ENCODE peak calls at places on chromosomes 1 and 21, in eight cellular contexts. D is endothelial cell, A is foreskin fibroblast, T is psoas muscle, Y is hepatocyte, Z is lower lobe of right lung, Q is endothelial cell of umbilical vein, I is GM20000. O is an unnamed sample.

GRCh38 chr1:77540501-77541161 is 141.8 kb downstream of the ZZZ3 start:
- DNase-seq in D (no peak), A (peak; percentile 57), T (no peak), Y (no peak), Z (no peak), Q (no peak), I (peak; percentile 33), O (peak; percentile 83)

GRCh38 chr21:43208561-43209332 is 39.9 kb downstream of the CRYAA start:
- DNase-seq in D (no peak), A (no peak), T (no peak), Y (no peak), Z (no peak), Q (no peak), I (no peak), O (no peak)

GRCh38 chr1:15669864-15670263 is 14.3 kb upstream of the PLEKHM2 start:
- DNase-seq in D (no peak), A (no peak), T (no peak), Y (no peak), Z (no peak), Q (no peak), I (no peak), O (no peak)

GRCh38 chr1:29801003-29801402 is 564.7 kb downstream of the PTPRU start:
- DNase-seq in D (no peak), A (no peak), T (no peak), Y (no peak), Z (no peak), Q (no peak), I (no peak), O (no peak)

GRCh38 chr1:2948001-2948750 is 73.1 kb upstream of the ACTRT2 start:
- DNase-seq in D (no peak), A (no peak), T (no peak), Y (no peak), Z (peak; percentile 35), Q (no peak), I (no peak), O (no peak)

GRCh38 chr1:167752219-167752985 is 30.6 kb downstream of the MPZL1 start:
- DNase-seq in D (no peak), A (peak; percentile 71), T (no peak), Y (no peak), Z (no peak), Q (no peak), I (no peak), O (no peak)

GRCh38 chr1:6592865-6593593 is 9.6 kb downstream of the KLHL21 start:
- DNase-seq in D (no peak), A (no peak), T (no peak), Y (no peak), Z (no peak), Q (no peak), I (no peak), O (no peak)

GRCh38 chr1:153345187-153346066 is 3.2 kb downstream of the PGLYRP4 start:
- DNase-seq in D (no peak), A (no peak), T (no peak), Y (no peak), Z (no peak), Q (no peak), I (peak; percentile 29), O (no peak)

GRCh38 chr1:201874672-201875071 is 14.0 kb upstream of the SHISA4 start:
- DNase-seq in D (no peak), A (no peak), T (no peak), Y (no peak), Z (no peak), Q (no peak), I (no peak), O (no peak)

GRCh38 chr1:202023033-202023433 is 12.6 kb downstream of the ELF3 start:
- DNase-seq in D (no peak), A (no peak), T (no peak), Y (peak; percentile 93), Z (peak; percentile 79), Q (no peak), I (no peak), O (no peak)

GRCh38 chr21:44424608-44425306 is 30.6 kb upstream of the LRRC3 start:
- DNase-seq in D (no peak), A (no peak), T (no peak), Y (no peak), Z (no peak), Q (no peak), I (no peak), O (no peak)

GRCh38 chr1:181623850-181624249 is 140.5 kb downstream of the CACNA1E start:
- DNase-seq in D (no peak), A (no peak), T (no peak), Y (no peak), Z (no peak), Q (no peak), I (no peak), O (no peak)

DNA sequence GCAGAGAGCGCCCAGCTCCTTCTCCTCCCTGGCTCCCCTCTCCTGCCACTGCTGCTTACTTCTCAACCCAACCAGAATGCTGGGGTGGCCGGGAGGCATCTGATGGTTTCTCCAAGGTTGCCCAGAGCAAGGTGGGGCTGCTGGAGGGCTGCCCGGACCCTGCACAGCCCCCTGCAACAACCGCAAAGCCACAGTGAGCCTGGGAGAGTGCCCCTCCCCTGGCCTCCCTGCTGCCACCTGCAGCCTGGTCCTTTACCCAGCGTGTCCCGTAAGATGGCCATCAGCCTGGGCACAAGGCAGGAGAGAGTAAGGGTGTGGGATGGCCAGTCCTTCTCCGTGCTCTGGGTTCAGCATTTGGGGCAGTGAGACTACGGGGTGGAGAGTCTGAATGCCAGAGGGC is 17.0 kb downstream of the MX2 start:
- DNase-seq in D (no peak), A (no peak), T (no peak), Y (no peak), Z (no peak), Q (no peak), I (no peak), O (no peak)
- TF ChIP-seq CTCF in D (no peak), A (no peak), T (no peak), Y (no peak), Z (no peak), Q (no peak), I (no peak), O (peak; percentile 4)

GRCh38 chr1:67300561-67300960 is 7.1 kb upstream of the IL12RB2 start:
- DNase-seq in D (no peak), A (no peak), T (no peak), Y (no peak), Z (no peak), Q (no peak), I (no peak), O (no peak)

GRCh38 chr1:67304023-67304422 is 3.6 kb upstream of the IL12RB2 start:
- DNase-seq in D (no peak), A (no peak), T (no peak), Y (no peak), Z (no peak), Q (no peak), I (no peak), O (no peak)

GRCh38 chr1:67299296-67299695 is 8.4 kb upstream of the IL12RB2 start:
- DNase-seq in D (no peak), A (no peak), T (no peak), Y (no peak), Z (no peak), Q (no peak), I (no peak), O (no peak)

GRCh38 chr1:67294836-67295622 is 12.6 kb upstream of the IL12RB2 start:
- DNase-seq in D (no peak), A (no peak), T (no peak), Y (no peak), Z (no peak), Q (no peak), I (no peak), O (no peak)

GRCh38 chr1:67298762-67299161 is 8.9 kb upstream of the IL12RB2 start:
- DNase-seq in D (no peak), A (no peak), T (no peak), Y (no peak), Z (no peak), Q (no peak), I (no peak), O (no peak)
- TF ChIP-seq CTCF in D (no peak), A (no peak), T (no peak), Y (no peak), Z (no peak), Q (no peak), I (no peak), O (no peak)

GRCh38 chr1:38004284-38005101 is 821 bp downstream of the FHL3 start:
- DNase-seq in D (no peak), A (peak; percentile 50), T (peak; percentile 33), Y (no peak), Z (no peak), Q (peak; percentile 38), I (no peak), O (no peak)
- TF ChIP-seq CTCF in D (no peak), A (no peak), T (no peak), Y (no peak), Z (no peak), Q (no peak), I (no peak), O (no peak)

DNA sequence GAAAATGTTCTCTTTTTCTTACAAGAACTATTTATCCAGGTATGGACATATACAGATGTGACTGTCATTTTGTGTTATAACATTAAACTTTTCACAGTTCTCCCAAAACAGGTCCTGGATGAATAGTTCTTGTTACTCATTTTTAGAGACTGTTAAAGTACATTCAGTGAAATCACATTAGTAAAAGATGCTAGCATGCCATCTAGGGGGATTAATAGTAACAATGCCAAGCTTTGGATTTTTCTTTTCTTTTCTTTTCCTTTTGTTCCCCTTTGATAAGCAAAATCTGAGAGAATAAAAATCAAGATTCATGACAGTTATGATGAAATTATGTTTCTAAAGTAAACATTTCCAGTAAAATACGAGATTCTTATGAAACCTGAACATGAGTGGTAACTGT is 77.6 kb downstream of the TPR start:
- DNase-seq in D (no peak), A (no peak), T (no peak), Y (no peak), Z (no peak), Q (peak; percentile 15), I (no peak), O (no peak)
- TF ChIP-seq CTCF in D (no peak), A (no peak), T (no peak), Y (peak; percentile 5), Z (no peak), Q (no peak), I (no peak), O (no peak)

DNA sequence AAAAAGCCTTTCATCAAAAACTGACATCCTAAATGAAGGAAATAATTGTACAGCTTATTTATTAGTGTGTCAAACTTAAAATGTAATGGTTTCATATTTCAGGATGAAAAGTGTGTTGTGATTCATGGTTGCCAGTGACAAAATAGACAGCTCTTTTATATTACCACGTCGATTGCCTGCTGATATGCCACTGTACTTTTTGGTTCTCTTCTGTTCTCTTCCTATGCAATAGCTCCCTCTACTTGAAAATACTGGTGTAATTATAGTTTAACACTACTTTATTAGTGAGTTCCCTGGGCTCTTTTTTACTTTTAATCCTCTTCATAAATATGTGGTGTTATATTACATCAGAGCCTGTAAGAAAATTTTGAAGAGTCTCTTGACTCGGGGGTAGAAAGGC is 111.3 kb downstream of the PATJ start:
- DNase-seq in D (no peak), A (peak; percentile 58), T (no peak), Y (peak; percentile 13), Z (no peak), Q (peak; percentile 73), I (no peak), O (peak; percentile 11)
- TF ChIP-seq CTCF in D (no peak), A (peak; percentile 25), T (peak; percentile 24), Y (peak; percentile 51), Z (no peak), Q (peak; percentile 17), I (no peak), O (peak; percentile 44)

GRCh38 chr21:37658994-37659458 is 257.2 kb downstream of the KCNJ6 start:
- DNase-seq in D (no peak), A (peak; percentile 89), T (peak; percentile 38), Y (peak; percentile 58), Z (no peak), Q (peak; percentile 95), I (no peak), O (peak; percentile 58)
- TF ChIP-seq CTCF in D (no peak), A (peak; percentile 41), T (peak; percentile 13), Y (peak; percentile 20), Z (peak; percentile 16), Q (peak; percentile 62), I (no peak), O (peak; percentile 51)

GRCh38 chr1:236303675-236304074 is 21.9 kb upstream of the ERO1B start:
- DNase-seq in D (no peak), A (no peak), T (no peak), Y (no peak), Z (no peak), Q (no peak), I (peak; percentile 56), O (no peak)
- TF ChIP-seq CTCF in D (no peak), A (no peak), T (no peak), Y (no peak), Z (no peak), Q (no peak), I (peak; percentile 34), O (no peak)

O was measured in AG09309.